ENCODE peak calls at places on chromosome X, in seven cellular contexts. W, I, U, O, Z, Y and T are unnamed samples.

GRCh38 chrX:150226223-150226965 is 136.7 kb upstream of the MAMLD1 start:
- DNase-seq in W (no peak), I (no peak), U (no peak), O (no peak), Z (no peak), Y (no peak), T (no peak)

GRCh38 chrX:118325453-118325852 is 20.5 kb upstream of the WDR44 start:
- DNase-seq in W (no peak), I (peak), U (no peak), O (no peak), Z (no peak), Y (no peak), T (no peak)

GRCh38 chrX:112832481-112833095 is 8.0 kb downstream of the AMOT start:
- DNase-seq in W (no peak), I (peak), U (no peak), O (no peak), Z (no peak), Y (no peak), T (peak)

GRCh38 chrX:74535633-74536141 is 78.7 kb downstream of the RLIM start:
- DNase-seq in W (peak), I (peak), U (no peak), O (peak), Z (peak), Y (peak), T (no peak)

GRCh38 chrX:116873678-116874077 is 410.9 kb upstream of the CT83 start:
- DNase-seq in W (no peak), I (no peak), U (no peak), O (no peak), Z (no peak), Y (no peak), T (no peak)

GRCh38 chrX:17376381-17377046 is 1.5 kb downstream of the NHS start:
- DNase-seq in W (no peak), I (no peak), U (no peak), O (no peak), Z (no peak), Y (peak), T (no peak)

GRCh38 chrX:44898411-44899221 is 25.6 kb downstream of the KDM6A start:
- DNase-seq in W (no peak), I (peak), U (peak), O (no peak), Z (peak), Y (no peak), T (no peak)

GRCh38 chrX:107135076-107135964 is 16.7 kb upstream of the RBM41 start:
- DNase-seq in W (peak), I (no peak), U (no peak), O (no peak), Z (peak), Y (no peak), T (peak)

GRCh38 chrX:22300130-22300529 is 27.4 kb downstream of the CBLL2 start:
- DNase-seq in W (no peak), I (peak), U (peak), O (no peak), Z (peak), Y (no peak), T (peak)

GRCh38 chrX:56782791-56783449 is 53.9 kb downstream of the NBDY start:
- DNase-seq in W (no peak), I (no peak), U (no peak), O (no peak), Z (no peak), Y (no peak), T (no peak)

GRCh38 chrX:68043713-68044438 is 389.4 kb downstream of the OPHN1 start:
- DNase-seq in W (no peak), I (peak), U (no peak), O (no peak), Z (no peak), Y (no peak), T (no peak)

GRCh38 chrX:150649096-150649870 is 43.9 kb upstream of the MTMR1 start:
- DNase-seq in W (no peak), I (no peak), U (peak), O (no peak), Z (peak), Y (peak), T (no peak)

GRCh38 chrX:149948001-149948400 is 9.7 kb upstream of the EOLA2 start:
- DNase-seq in W (no peak), I (no peak), U (no peak), O (no peak), Z (no peak), Y (no peak), T (no peak)

GRCh38 chrX:80432863-80433262 is 12.6 kb downstream of the TENT5D start:
- DNase-seq in W (no peak), I (no peak), U (no peak), O (no peak), Z (no peak), Y (peak), T (no peak)

GRCh38 chrX:119942831-119943184 is 743 bp downstream of the NKAP start:
- DNase-seq in W (no peak), I (no peak), U (no peak), O (no peak), Z (no peak), Y (no peak), T (no peak)